ENCODE peak calls at places on chromosomes 12 and 14, in six cellular contexts. M, I, N, L, T and F are unnamed samples.

GRCh38 chr14:104436047-104436531 is 143.5 kb upstream of the C14orf180 start:
- DNase-seq in N (no peak), I (no peak), L (peak), M (peak), T (no peak), F (no peak)

GRCh38 chr12:124952801-124953200 is 36.1 kb downstream of the DHX37 start:
- DNase-seq in M (no peak), N (no peak), L (no peak), I (no peak), T (no peak), F (no peak)

GRCh38 chr12:93442411-93443340 is 929 bp upstream of the UBE2N start:
- DNase-seq in I (no peak), L (no peak), N (no peak), M (no peak), T (no peak), F (no peak)

GRCh38 chr14:19947413-19948090 is 16.8 kb downstream of the OR4K1 start:
- DNase-seq in M (no peak), T (no peak), N (no peak), I (no peak), L (no peak), F (no peak)

GRCh38 chr12:71201136-71201679 is 43.4 kb upstream of the TSPAN8 start:
- DNase-seq in T (no peak), M (no peak), I (no peak), N (no peak), L (no peak), F (no peak)

GRCh38 chr12:30792085-30792484 is 37.3 kb upstream of the CAPRIN2 start:
- DNase-seq in M (no peak), I (no peak), N (no peak), L (no peak), T (no peak), F (no peak)

GRCh38 chr12:104506691-104507401 is 50.1 kb downstream of the CHST11 start:
- DNase-seq in T (no peak), L (no peak), M (no peak), N (no peak), I (no peak), F (no peak)

GRCh38 chr14:85233756-85234545 is 296.0 kb upstream of the FLRT2 start:
- DNase-seq in M (no peak), T (no peak), I (no peak), N (no peak), L (no peak), F (no peak)

GRCh38 chr12:50338920-50339319 is 55.6 kb upstream of the LIMA1 start:
- DNase-seq in M (no peak), N (no peak), I (no peak), T (no peak), L (no peak), F (no peak)

GRCh38 chr12:68425998-68426397 is 93.8 kb upstream of the MDM1 start:
- DNase-seq in T (no peak), N (no peak), I (no peak), M (no peak), L (no peak), F (no peak)

GRCh38 chr12:39230086-39230485 is 212.8 kb downstream of the KIF21A start:
- DNase-seq in I (no peak), N (no peak), M (no peak), L (no peak), T (no peak), F (peak)

GRCh38 chr14:102140027-102140749 is 491 bp downstream of the WDR20 start:
- DNase-seq in L (peak), T (no peak), N (peak), M (peak), I (peak), F (no peak)

GRCh38 chr14:26199599-26200370 is 398.0 kb downstream of the NOVA1 start:
- DNase-seq in N (no peak), M (no peak), L (no peak), I (no peak), T (no peak), F (no peak)

GRCh38 chr12:122282066-122282465 is 15.8 kb upstream of the VPS33A start:
- DNase-seq in L (no peak), M (no peak), I (no peak), T (no peak), N (no peak), F (peak)

GRCh38 chr12:94621662-94622359 is 28.5 kb downstream of the TMCC3 start:
- DNase-seq in N (peak), M (no peak), L (no peak), T (no peak), I (peak), F (no peak)

GRCh38 chr14:22841769-22842168 is 5.4 kb downstream of the MMP14 start:
- DNase-seq in T (no peak), I (no peak), N (no peak), M (no peak), L (no peak), F (no peak)

GRCh38 chr14:60090864-60091519 is 731 bp upstream of the PCNX4 start:
- DNase-seq in I (peak), M (peak), T (no peak), N (no peak), L (no peak), F (peak)

GRCh38 chr12:80701388-80701787 is 6.0 kb upstream of the MYF6 start:
- DNase-seq in T (no peak), M (no peak), I (no peak), N (no peak), L (no peak), F (no peak)

GRCh38 chr12:93818488-93819047 is 141.4 kb downstream of the CRADD start:
- DNase-seq in N (no peak), M (no peak), T (no peak), I (no peak), L (no peak), F (no peak)

GRCh38 chr14:55881577-55882241 is 236.5 kb upstream of the PELI2 start:
- DNase-seq in I (no peak), T (no peak), L (no peak), M (peak), N (no peak), F (no peak)

GRCh38 chr12:55847603-55848329 is 5.0 kb upstream of the MMP19 start:
- DNase-seq in I (peak), L (peak), N (no peak), M (peak), T (no peak), F (peak)

GRCh38 chr12:57027805-57028153 is 11.4 kb upstream of the TAC3 start:
- DNase-seq in I (peak), N (no peak), L (no peak), M (no peak), T (no peak), F (no peak)

GRCh38 chr12:27060740-27061139 is 21.6 kb downstream of the C12orf71 start:
- DNase-seq in I (no peak), L (no peak), T (no peak), M (no peak), N (no peak), F (no peak)

GRCh38 chr12:19428261-19428660 is 11.0 kb upstream of the AEBP2 start:
- DNase-seq in I (no peak), L (no peak), T (no peak), N (no peak), M (no peak), F (no peak)

GRCh38 chr14:95258754-95259593 is 60.7 kb downstream of the CLMN start:
- DNase-seq in N (no peak), T (no peak), L (no peak), I (no peak), M (no peak), F (no peak)

GRCh38 chr14:100192250-100192671 is 32.8 kb upstream of the DEGS2 start:
- DNase-seq in M (no peak), N (peak), I (no peak), L (peak), T (no peak), F (peak)

GRCh38 chr14:102316048-102316745 is 3.3 kb upstream of the ZNF839 start:
- DNase-seq in N (no peak), I (no peak), M (peak), L (no peak), T (no peak), F (peak)

GRCh38 chr14:79294506-79294905 is 916.8 kb downstream of the DIO2 start:
- DNase-seq in T (no peak), N (no peak), I (no peak), L (no peak), M (no peak), F (no peak)

GRCh38 chr14:77375973-77376372 is 921 bp downstream of the TMED8 start:
- DNase-seq in M (no peak), L (no peak), I (no peak), T (no peak), N (no peak), F (no peak)

GRCh38 chr12:49888461-49889151 is 15.1 kb downstream of the FAIM2 start:
- DNase-seq in I (no peak), L (peak), T (no peak), M (no peak), N (no peak), F (no peak)

GRCh38 chr14:22535126-22535525 is 53.9 kb downstream of the DAD1 start:
- DNase-seq in N (no peak), I (peak), L (no peak), M (no peak), T (no peak), F (no peak)

GRCh38 chr14:104150201-104151027 is 12.0 kb downstream of the KIF26A start:
- DNase-seq in M (peak), N (no peak), I (no peak), L (no peak), T (no peak), F (no peak)